ENCODE peak calls at places on chromosomes 6 and 20, in seven cellular contexts. P is T-helper 9 cell, F is DMS 273 treated with DMSO at 0.1 percent for 48 hours, L is iPS-NIHi11, G is NCI-H345, E is cardiac muscle cell, U is NCI-H1436 treated with DMSO at 0.1 percent for 48 hours. V is an unnamed sample.

GRCh38 chr6:37566209-37566859 is 66.6 kb upstream of the CCDC167 start:
- DNase-seq in U (no peak), P (peak), G (peak), L (peak), F (peak), E (peak), V (peak)

GRCh38 chr6:2982464-2983121 is 11.2 kb upstream of the SERPINB6 start:
- DNase-seq in L (no peak), F (no peak), E (no peak), P (no peak), U (no peak), G (no peak), V (peak)

GRCh38 chr6:61887425-61887824 is 398.6 kb downstream of the KHDRBS2 start:
- DNase-seq in E (peak), U (no peak), P (no peak), G (no peak), L (no peak), F (peak), V (no peak)

GRCh38 chr20:59101956-59102355 is 59.4 kb upstream of the PRELID3B start:
- DNase-seq in E (peak), L (no peak), F (no peak), G (no peak), U (no peak), P (no peak), V (no peak)

GRCh38 chr6:108589244-108589730 is 28.6 kb downstream of the FOXO3 start:
- DNase-seq in L (peak), P (no peak), F (no peak), E (peak), U (no peak), G (no peak), V (peak)

GRCh38 chr6:91117550-91117949 is 530.7 kb upstream of the MAP3K7 start:
- DNase-seq in F (no peak), E (no peak), L (no peak), G (no peak), U (no peak), P (no peak), V (no peak)

GRCh38 chr20:41617059-41617921 is 887 bp downstream of the CHD6 start:
- DNase-seq in G (peak), P (peak), F (no peak), L (peak), E (peak), U (no peak), V (peak)

GRCh38 chr20:35871311-35871771 is 83.0 kb downstream of the SCAND1 start:
- DNase-seq in E (no peak), L (no peak), U (no peak), F (no peak), G (no peak), P (no peak), V (no peak)

GRCh38 chr20:2093200-2093781 is 8.3 kb upstream of the STK35 start:
- DNase-seq in E (peak), G (peak), U (no peak), P (no peak), F (no peak), L (peak), V (peak)

GRCh38 chr6:47308674-47309325 is 905 bp downstream of the TNFRSF21 start:
- DNase-seq in L (peak), G (peak), U (no peak), F (no peak), E (peak), P (peak), V (peak)

GRCh38 chr20:35296101-35296554 is 3.9 kb upstream of the FAM83C start:
- DNase-seq in U (no peak), E (peak), P (no peak), G (no peak), F (no peak), L (no peak), V (no peak)

GRCh38 chr6:1940381-1940780 is 305.0 kb downstream of the GMDS start:
- DNase-seq in F (no peak), U (no peak), E (no peak), P (no peak), G (peak), L (peak), V (no peak)

GRCh38 chr20:33673411-33674293 is 576 bp downstream of the NECAB3 start:
- DNase-seq in L (no peak), E (no peak), F (no peak), U (no peak), P (no peak), G (no peak), V (peak)

GRCh38 chr6:54335871-54336270 is 27.6 kb downstream of the TINAG start:
- DNase-seq in P (no peak), U (no peak), F (no peak), L (peak), E (no peak), G (no peak), V (peak)

GRCh38 chr6:166604328-166604727 is 17.9 kb upstream of the RAMACL start:
- DNase-seq in F (no peak), E (no peak), L (no peak), G (no peak), P (no peak), U (no peak), V (no peak)

GRCh38 chr6:21457647-21458046 is 135.9 kb upstream of the SOX4 start:
- DNase-seq in L (no peak), G (no peak), F (no peak), U (no peak), E (no peak), P (no peak), V (no peak)

GRCh38 chr6:2102966-2103365 is 142.4 kb downstream of the GMDS start:
- DNase-seq in F (no peak), G (no peak), P (no peak), U (no peak), E (no peak), L (no peak), V (no peak)

GRCh38 chr20:1401431-1401907 is 8.6 kb upstream of the FKBP1A start:
- DNase-seq in G (no peak), F (no peak), L (no peak), P (no peak), U (no peak), E (no peak), V (peak)

GRCh38 chr20:62675156-62675871 is 33.0 kb downstream of the SLCO4A1 start:
- DNase-seq in F (no peak), L (no peak), U (no peak), P (no peak), E (no peak), G (no peak), V (peak)

GRCh38 chr6:168865-169455 is 123.3 kb upstream of the DUSP22 start:
- DNase-seq in P (no peak), L (peak), E (peak), U (peak), F (peak), G (peak), V (peak)

GRCh38 chr20:37816003-37816402 is 86.9 kb upstream of the VSTM2L start:
- DNase-seq in U (peak), G (peak), P (no peak), L (no peak), E (no peak), F (no peak), V (no peak)

GRCh38 chr20:14685179-14685578 is 347.8 kb upstream of the FLRT3 start:
- DNase-seq in U (no peak), G (no peak), L (no peak), P (no peak), E (no peak), F (no peak), V (no peak)

GRCh38 chr6:141421378-141421777 is 711.3 kb upstream of the GJE1 start:
- DNase-seq in P (no peak), E (no peak), G (no peak), U (no peak), F (no peak), L (no peak), V (peak)

GRCh38 chr6:116268589-116269293 is 11.0 kb downstream of the TSPYL1 start:
- DNase-seq in F (peak), L (peak), G (peak), U (peak), P (no peak), E (peak), V (peak)

GRCh38 chr20:40962733-40963504 is 65.7 kb upstream of the TOP1 start:
- DNase-seq in P (peak), L (peak), E (peak), F (no peak), U (no peak), G (peak), V (peak)

GRCh38 chr6:166555066-166555465 is 31.4 kb downstream of the RAMACL start:
- DNase-seq in L (no peak), P (no peak), E (no peak), U (no peak), G (no peak), F (no peak), V (no peak)

GRCh38 chr6:47061631-47062300 is 19.6 kb upstream of the ADGRF1 start:
- DNase-seq in P (no peak), U (no peak), E (no peak), L (no peak), G (no peak), F (no peak), V (peak)

GRCh38 chr6:161233986-161234620 is 39.8 kb downstream of the AGPAT4 start:
- DNase-seq in E (peak), L (no peak), P (no peak), U (no peak), F (no peak), G (no peak), V (peak)

GRCh38 chr6:170301184-170301583 is 5.4 kb upstream of the FAM120B start:
- DNase-seq in F (no peak), P (no peak), L (no peak), E (no peak), U (no peak), G (no peak), V (no peak)

GRCh38 chr6:164346631-164347030 is 932.1 kb downstream of the QKI start:
- DNase-seq in G (no peak), P (no peak), F (no peak), U (no peak), L (no peak), E (no peak), V (no peak)

GRCh38 chr6:70176853-70177550 is 125.9 kb downstream of the COL9A1 start:
- DNase-seq in G (no peak), U (no peak), F (no peak), E (no peak), L (no peak), P (no peak), V (no peak)

GRCh38 chr6:81772741-81773140 is 20.3 kb upstream of the TENT5A start:
- DNase-seq in G (no peak), U (no peak), L (no peak), P (no peak), E (no peak), F (no peak), V (peak)

GRCh38 chr6:15881150-15881549 is 218.3 kb upstream of the DTNBP1 start:
- DNase-seq in F (no peak), G (no peak), L (no peak), E (no peak), P (no peak), U (no peak), V (no peak)

GRCh38 chr6:42120895-42121865 is 21.2 kb downstream of the C6orf132 start:
- DNase-seq in G (no peak), P (no peak), L (no peak), U (no peak), F (no peak), E (no peak), V (peak)

GRCh38 chr6:79949235-79949634 is 1.9 kb upstream of the ELOVL4 start:
- DNase-seq in G (peak), U (peak), P (peak), E (peak), F (peak), L (peak), V (peak)